ENCODE peak calls at places on chromosome 4, in nine cellular contexts. B is foreskin fibroblast, W is endothelial cell, Z is astrocyte of the spinal cord, N is A549, G is PC-3, M is GM10248, P is PC-9, I is esophagus squamous epithelium. K is an unnamed sample.

GRCh38 chr4:5678977-5679376 is 29.4 kb downstream of the EVC2 start:
- DNase-seq in B (peak), W (no peak), Z (no peak), N (no peak), G (peak), M (no peak), P (no peak), I (no peak), K (no peak)

GRCh38 chr4:79623125-79623905 is 215.3 kb upstream of the GK2 start:
- DNase-seq in B (peak), W (no peak), Z (no peak), N (no peak), G (no peak), M (no peak), P (no peak), I (no peak), K (no peak)

GRCh38 chr4:101695176-101695575 is 95.4 kb upstream of the BANK1 start:
- DNase-seq in B (peak), W (no peak), Z (peak), N (no peak), G (peak), M (no peak), P (no peak), I (no peak), K (no peak)

GRCh38 chr4:44629280-44629866 is 22.1 kb downstream of the YIPF7 start:
- DNase-seq in B (peak), W (peak), Z (peak), N (peak), G (peak), M (peak), P (peak), I (no peak), K (peak)

GRCh38 chr4:133869486-133869885 is 332.1 kb downstream of the PABPC4L start:
- DNase-seq in B (no peak), W (no peak), Z (no peak), N (no peak), G (no peak), M (no peak), P (no peak), I (no peak), K (no peak)

GRCh38 chr4:3673716-3674478 is 92.3 kb upstream of the ADRA2C start:
- DNase-seq in B (no peak), W (no peak), Z (no peak), N (no peak), G (no peak), M (no peak), P (no peak), I (no peak), K (no peak)

GRCh38 chr4:81786063-81786763 is 314.5 kb upstream of the RASGEF1B start:
- DNase-seq in B (peak), W (no peak), Z (peak), N (no peak), G (no peak), M (no peak), P (no peak), I (no peak), K (no peak)

GRCh38 chr4:114163051-114163450 is 183.6 kb upstream of the ARSJ start:
- DNase-seq in B (peak), W (no peak), Z (no peak), N (no peak), G (no peak), M (no peak), P (no peak), I (no peak), K (no peak)

GRCh38 chr4:100288811-100289529 is 98.7 kb upstream of the DDIT4L start:
- DNase-seq in B (peak), W (no peak), Z (no peak), N (no peak), G (no peak), M (no peak), P (no peak), I (no peak), K (no peak)

GRCh38 chr4:81084029-81084428 is 53.5 kb downstream of the BMP3 start:
- DNase-seq in B (peak), W (no peak), Z (peak), N (peak), G (peak), M (no peak), P (no peak), I (no peak), K (no peak)

GRCh38 chr4:25552580-25553271 is 102.9 kb upstream of the SLC34A2 start:
- DNase-seq in B (no peak), W (no peak), Z (no peak), N (peak), G (peak), M (no peak), P (peak), I (no peak), K (no peak)

GRCh38 chr4:54382623-54383022 is 153.5 kb downstream of the PDGFRA start:
- DNase-seq in B (no peak), W (no peak), Z (no peak), N (no peak), G (no peak), M (no peak), P (no peak), I (no peak), K (no peak)

DNA sequence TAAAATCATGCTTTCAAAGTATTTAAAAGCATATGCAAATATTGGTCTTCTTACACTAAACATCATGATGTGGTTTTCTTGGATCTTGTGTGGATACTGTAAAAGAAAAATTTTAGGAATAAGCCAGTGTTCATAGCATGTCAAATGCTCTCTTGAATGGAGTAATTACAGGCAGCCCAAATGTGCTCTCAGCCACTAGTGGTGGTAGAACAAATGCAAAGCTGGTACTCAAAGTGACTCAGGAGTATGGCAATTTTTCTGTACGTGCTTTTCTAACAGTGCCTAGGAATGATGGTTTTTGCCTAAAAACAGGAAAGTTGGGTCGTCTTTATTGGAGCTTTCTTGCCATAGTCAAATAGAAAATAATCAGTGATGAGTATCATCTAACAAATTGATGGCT is 19.9 kb downstream of the PGRMC2 start:
- DNase-seq in B (peak), W (no peak), Z (no peak), N (no peak), G (no peak), M (no peak), P (no peak), I (no peak), K (no peak)
- TF ChIP-seq CTCF in B (no peak), W (no peak), Z (no peak), N (no peak), G (no peak), M (no peak), P (no peak), I (no peak), K (no peak)

GRCh38 chr4:61501812-61502211 is 301.7 kb downstream of the ADGRL3 start:
- DNase-seq in B (no peak), W (no peak), Z (no peak), N (no peak), G (no peak), M (no peak), P (no peak), I (no peak), K (no peak)

GRCh38 chr4:61505773-61506640 is 305.9 kb downstream of the ADGRL3 start:
- DNase-seq in B (no peak), W (no peak), Z (no peak), N (no peak), G (no peak), M (no peak), P (no peak), I (no peak), K (no peak)

DNA sequence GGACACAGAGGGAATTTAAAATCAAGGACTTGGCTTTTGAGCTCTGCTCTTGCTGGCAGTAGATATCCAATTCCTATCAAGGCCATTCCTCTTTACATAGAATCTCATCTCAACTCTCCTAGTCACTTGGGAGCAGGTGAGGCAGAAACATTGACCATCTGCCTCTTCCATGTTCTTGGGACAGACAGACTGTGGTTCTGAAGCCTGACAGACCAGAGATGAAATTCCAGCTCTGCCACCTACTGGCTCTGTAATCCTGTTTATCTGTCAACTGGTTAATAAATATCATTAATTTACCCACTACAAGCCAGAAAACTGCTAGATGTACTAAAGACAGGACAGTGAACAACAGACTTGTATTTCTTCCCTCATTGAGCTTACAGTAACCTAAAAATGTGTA is 300.8 kb downstream of the ADGRL3 start:
- DNase-seq in B (peak), W (no peak), Z (no peak), N (no peak), G (peak), M (no peak), P (no peak), I (no peak), K (no peak)
- TF ChIP-seq CTCF in B (no peak), W (no peak), Z (peak), N (no peak), G (peak), M (no peak), P (peak), I (no peak), K (no peak)

DNA sequence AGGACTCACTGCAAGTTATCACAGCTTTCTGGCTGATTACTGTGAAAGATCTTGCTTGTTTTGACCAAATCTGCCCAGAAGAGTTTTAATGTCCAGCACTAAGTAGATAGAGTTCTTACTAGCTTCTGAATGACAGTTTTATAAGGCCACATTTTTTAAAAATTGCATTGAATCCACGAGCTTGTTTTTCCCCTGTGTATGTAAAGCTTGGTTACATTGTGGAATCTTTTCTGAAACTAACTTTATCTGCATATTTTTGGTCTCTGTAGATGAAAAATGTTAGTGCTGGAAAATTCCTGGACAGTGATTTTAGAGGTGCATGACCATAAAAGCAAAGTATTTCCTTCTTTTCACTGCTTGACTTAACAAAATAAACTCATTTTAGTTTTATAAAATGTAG is 650.3 kb upstream of the FAM241A start:
- DNase-seq in B (no peak), W (no peak), Z (peak), N (no peak), G (no peak), M (no peak), P (no peak), I (no peak), K (no peak)
- TF ChIP-seq CTCF in B (no peak), W (no peak), Z (no peak), N (no peak), G (no peak), M (no peak), P (no peak), I (no peak), K (no peak)

DNA sequence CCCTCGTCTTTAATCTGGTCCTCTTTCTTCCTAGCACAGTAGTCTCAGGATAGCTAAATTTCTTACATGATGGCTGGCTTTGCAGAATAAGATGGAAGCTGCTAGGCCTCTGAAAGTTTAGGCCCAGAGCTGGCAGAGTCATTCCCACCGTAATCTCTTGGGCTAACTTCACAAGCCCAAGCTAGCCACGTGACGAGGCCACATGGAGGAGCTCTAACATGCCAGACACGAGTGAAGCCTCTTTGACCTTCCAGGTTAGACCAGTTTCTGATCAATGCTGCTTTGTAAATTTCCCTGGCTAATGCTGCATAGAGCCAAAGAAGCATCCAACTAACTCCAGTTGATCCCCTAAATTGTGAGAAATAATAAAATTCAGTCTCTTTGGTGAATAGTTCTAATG is 9.5 kb upstream of the CENPE start:
- DNase-seq in B (no peak), W (peak), Z (no peak), N (peak), G (peak), M (no peak), P (peak), I (no peak), K (peak)
- TF ChIP-seq CTCF in B (no peak), W (no peak), Z (no peak), N (no peak), G (peak), M (no peak), P (no peak), I (no peak), K (peak)

DNA sequence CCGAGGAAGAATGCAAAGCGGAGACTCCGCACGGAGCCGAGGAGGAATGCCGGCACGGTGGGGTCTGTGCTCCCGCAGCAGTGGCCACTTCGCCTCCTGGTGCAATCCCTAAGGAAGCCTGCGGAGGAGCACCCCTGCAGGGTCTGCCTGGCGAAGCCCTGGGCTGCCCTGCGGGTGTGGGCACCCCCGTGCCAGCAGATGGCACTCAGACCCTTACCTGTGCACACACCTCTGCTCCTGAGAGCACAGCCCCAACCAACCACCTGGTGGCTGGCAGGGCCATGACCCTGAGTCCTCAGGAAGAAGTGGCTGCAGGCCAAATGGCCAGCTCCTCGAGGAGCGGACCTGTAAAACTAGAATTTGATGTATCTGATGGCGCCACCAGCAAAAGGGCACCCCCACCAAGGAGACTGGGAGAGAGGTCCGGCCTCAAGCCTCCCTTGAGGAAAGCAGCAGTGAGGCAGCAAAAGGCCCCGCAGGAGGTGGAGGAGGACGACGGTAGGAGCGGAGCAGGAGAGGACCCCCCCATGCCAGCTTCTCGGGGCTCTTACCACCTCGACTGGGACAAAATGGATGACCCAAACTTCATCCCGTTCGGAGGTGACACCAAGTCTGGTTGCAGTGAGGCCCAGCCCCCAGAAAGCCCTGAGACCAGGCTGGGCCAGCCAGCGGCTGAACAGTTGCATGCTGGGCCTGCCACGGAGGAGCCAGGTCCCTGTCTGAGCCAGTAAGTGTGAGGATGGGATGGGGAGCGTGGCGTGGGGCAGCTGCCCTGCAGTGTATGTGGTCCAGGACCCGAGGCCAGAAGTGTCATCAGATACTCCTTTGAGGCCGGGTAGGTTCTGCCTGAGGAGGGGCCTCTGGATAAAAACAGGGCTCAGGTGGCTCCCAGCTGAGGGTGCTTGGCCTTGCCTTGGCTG is 7.0 kb downstream of the TACC3 start:
- DNase-seq in B (no peak), W (no peak), Z (no peak), N (no peak), G (no peak), M (no peak), P (peak), I (no peak), K (no peak)
- TF ChIP-seq CTCF in B (no peak), W (peak), Z (peak), N (no peak), G (no peak), M (no peak), P (peak), I (no peak), K (no peak)

K was measured in NB4.